ENCODE peak calls at places on chromosomes 1 and 21, in eight cellular contexts. W is body of pancreas, D is astrocyte, L is left ventricle myocardium inferior, V is GM23338, T is MM.1S, M is heart right ventricle, I is aorta. X is an unnamed sample.

GRCh38 chr1:230643887-230644286 is 1.6 kb downstream of the COG2 start:
- DNase-seq in W (no peak), D (peak), L (no peak), V (no peak), T (peak), M (no peak), I (no peak), X (no peak)

GRCh38 chr1:234875328-234875952 is 253.2 kb downstream of the TOMM20 start:
- DNase-seq in W (peak), D (no peak), L (no peak), V (no peak), T (no peak), M (no peak), I (peak), X (no peak)

GRCh38 chr1:50542362-50542761 is 119.1 kb upstream of the DMRTA2 start:
- DNase-seq in W (no peak), D (peak), L (no peak), V (no peak), T (no peak), M (no peak), I (no peak), X (no peak)

GRCh38 chr21:45481977-45482898 is 60.0 kb downstream of the SLC19A1 start:
- DNase-seq in W (no peak), D (no peak), L (no peak), V (no peak), T (no peak), M (peak), I (no peak), X (no peak)

GRCh38 chr1:223374064-223374610 is 10.2 kb upstream of the SUSD4 start:
- DNase-seq in W (no peak), D (no peak), L (no peak), V (peak), T (no peak), M (no peak), I (no peak), X (no peak)

GRCh38 chr21:45309069-45309521 is 21.4 kb upstream of the POFUT2 start:
- DNase-seq in W (peak), D (no peak), L (peak), V (peak), T (peak), M (peak), I (peak), X (no peak)

GRCh38 chr1:89659322-89660061 is 26.6 kb downstream of the LRRC8C start:
- DNase-seq in W (no peak), D (no peak), L (no peak), V (no peak), T (no peak), M (no peak), I (no peak), X (no peak)

GRCh38 chr1:166395729-166396128 is 228.9 kb upstream of the FAM78B start:
- DNase-seq in W (no peak), D (no peak), L (no peak), V (no peak), T (no peak), M (no peak), I (no peak), X (no peak)

GRCh38 chr1:93749487-93749886 is 67.8 kb upstream of the BCAR3 start:
- DNase-seq in W (no peak), D (no peak), L (no peak), V (no peak), T (no peak), M (no peak), I (no peak), X (no peak)

GRCh38 chr1:33716976-33717688 is 146.7 kb upstream of the HMGB4 start:
- DNase-seq in W (no peak), D (no peak), L (no peak), V (no peak), T (no peak), M (no peak), I (no peak), X (no peak)

GRCh38 chr1:155181371-155182051 is 7.9 kb downstream of the TRIM46 start:
- DNase-seq in W (peak), D (no peak), L (no peak), V (no peak), T (no peak), M (no peak), I (peak), X (no peak)

GRCh38 chr1:45769261-45769932 is 18.9 kb upstream of the IPP start:
- DNase-seq in W (no peak), D (peak), L (no peak), V (peak), T (no peak), M (no peak), I (no peak), X (peak)

GRCh38 chr1:40256401-40257084 is 1.5 kb upstream of the ZMPSTE24 start:
- DNase-seq in W (no peak), D (no peak), L (no peak), V (no peak), T (no peak), M (no peak), I (no peak), X (no peak)

GRCh38 chr1:26608895-26609294 is 79.3 kb downstream of the RPS6KA1 start:
- DNase-seq in W (no peak), D (no peak), L (no peak), V (no peak), T (no peak), M (no peak), I (no peak), X (no peak)

GRCh38 chr1:156693858-156694562 is 11.4 kb downstream of the CRABP2 start:
- DNase-seq in W (no peak), D (no peak), L (no peak), V (peak), T (no peak), M (no peak), I (no peak), X (no peak)

GRCh38 chr1:176560681-176561080 is 97.7 kb downstream of the PAPPA2 start:
- DNase-seq in W (peak), D (peak), L (no peak), V (no peak), T (no peak), M (no peak), I (no peak), X (no peak)

GRCh38 chr1:176557543-176558258 is 94.7 kb downstream of the PAPPA2 start:
- DNase-seq in W (peak), D (no peak), L (no peak), V (no peak), T (no peak), M (no peak), I (no peak), X (peak)

GRCh38 chr1:176555911-176556687 is 93.1 kb downstream of the PAPPA2 start:
- DNase-seq in W (no peak), D (no peak), L (no peak), V (no peak), T (no peak), M (no peak), I (no peak), X (no peak)

GRCh38 chr1:176559474-176560390 is 96.8 kb downstream of the PAPPA2 start:
- DNase-seq in W (peak), D (peak), L (no peak), V (peak), T (peak), M (no peak), I (no peak), X (no peak)
- H3K27ac ChIP-seq in W (no peak), D (no peak), L (no peak), V (no peak), T (no peak), M (no peak), I (no peak), X (no peak)

GRCh38 chr1:200665851-200666250 is 3.9 kb downstream of the DDX59 start:
- DNase-seq in W (no peak), D (peak), L (no peak), V (peak), T (no peak), M (no peak), I (no peak), X (no peak)
- H3K27ac ChIP-seq in W (no peak), D (no peak), L (peak), V (peak), T (no peak), M (peak), I (peak), X (peak)

GRCh38 chr1:44670751-44671640 is 3.3 kb downstream of the TMEM53 start:
- DNase-seq in W (peak), D (no peak), L (no peak), V (no peak), T (peak), M (no peak), I (no peak), X (no peak)

GRCh38 chr1:44673675-44674112 is 587 bp downstream of the TMEM53 start:
- DNase-seq in W (no peak), D (peak), L (no peak), V (no peak), T (no peak), M (no peak), I (no peak), X (no peak)

GRCh38 chr1:44674113-44675000 is at the start of the genes ARMH1 and TMEM53:
- DNase-seq in W (peak), D (peak), L (peak), V (peak), T (peak), M (peak), I (peak), X (peak)

GRCh38 chr1:44672956-44673674 is 1.2 kb downstream of the TMEM53 start:
- DNase-seq in W (no peak), D (no peak), L (no peak), V (no peak), T (no peak), M (no peak), I (no peak), X (no peak)

DNA sequence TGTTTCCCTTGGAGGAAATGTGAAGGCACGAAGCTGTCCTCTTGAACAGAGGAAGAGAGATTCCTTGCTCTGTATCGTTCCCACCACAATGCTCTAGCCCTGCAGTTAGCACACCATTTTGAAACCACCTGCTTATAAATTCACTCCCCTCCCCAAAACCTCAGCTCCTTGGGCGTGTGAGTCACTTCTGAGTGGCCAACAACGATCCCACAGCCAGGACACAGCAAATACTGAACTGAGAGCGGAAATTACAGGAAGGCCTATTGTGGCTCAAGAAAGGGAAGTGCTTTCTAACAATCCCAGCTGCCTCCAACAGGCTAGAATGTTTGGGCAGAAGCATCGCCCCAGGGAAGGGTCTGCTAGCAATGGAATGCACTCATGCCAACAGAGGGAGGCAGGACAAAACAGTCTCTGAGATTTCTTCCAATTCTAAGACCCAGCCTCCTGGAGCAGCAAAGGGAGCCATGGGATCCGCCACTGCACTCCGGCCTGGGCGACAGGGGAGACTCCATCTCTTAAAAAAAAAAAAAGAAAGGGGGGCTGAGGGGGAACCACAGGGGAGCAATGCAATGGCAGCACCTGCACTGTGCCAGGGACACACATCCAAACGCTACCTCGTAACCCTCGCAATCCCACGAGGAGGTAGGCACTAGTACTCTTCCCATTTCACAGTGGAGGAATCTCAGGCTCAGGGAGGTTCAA is 1.9 kb downstream of the TMEM53 start:
- DNase-seq in W (no peak), D (peak), L (no peak), V (peak), T (no peak), M (no peak), I (no peak), X (no peak)
- H3K27ac ChIP-seq in W (no peak), D (peak), L (peak), V (no peak), T (peak), M (peak), I (no peak), X (peak)

GRCh38 chr1:27656157-27656893 is 15.7 kb downstream of the IFI6 start:
- DNase-seq in W (no peak), D (peak), L (peak), V (peak), T (no peak), M (peak), I (peak), X (no peak)
- H3K27ac ChIP-seq in W (no peak), D (no peak), L (peak), V (no peak), T (no peak), M (peak), I (no peak), X (no peak)

DNA sequence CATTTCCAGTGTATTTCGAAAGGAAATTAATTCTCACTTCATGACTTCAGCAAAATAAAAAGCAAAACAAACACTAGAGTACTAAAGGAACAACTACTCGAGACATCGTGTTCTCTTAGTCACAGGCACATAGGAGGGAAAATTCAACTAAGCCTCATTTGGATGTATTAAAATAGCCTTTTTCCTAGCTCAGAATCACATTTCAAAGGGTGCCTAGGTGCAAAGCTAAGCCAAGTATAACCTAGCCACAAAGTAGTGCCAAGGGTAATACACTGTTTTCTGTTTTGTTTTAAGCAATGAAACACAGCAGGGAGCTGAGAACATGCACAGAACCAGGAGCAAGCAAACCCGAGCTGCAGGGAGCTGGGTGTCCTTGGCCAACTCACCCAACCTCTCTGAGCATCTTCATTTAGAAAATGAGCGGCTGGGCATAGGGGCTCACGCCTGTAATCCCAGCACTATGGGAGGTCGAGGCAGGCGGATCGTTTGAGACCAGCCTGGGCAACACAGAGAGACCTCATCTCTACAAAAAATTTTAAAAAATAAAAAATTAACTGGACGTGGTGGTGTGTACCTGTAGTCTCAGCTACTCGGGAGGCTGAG is 26.6 kb upstream of the ACBD6 start:
- DNase-seq in W (no peak), D (no peak), L (no peak), V (no peak), T (no peak), M (no peak), I (no peak), X (no peak)
- H3K27ac ChIP-seq in W (no peak), D (no peak), L (no peak), V (no peak), T (no peak), M (peak), I (no peak), X (no peak)

DNA sequence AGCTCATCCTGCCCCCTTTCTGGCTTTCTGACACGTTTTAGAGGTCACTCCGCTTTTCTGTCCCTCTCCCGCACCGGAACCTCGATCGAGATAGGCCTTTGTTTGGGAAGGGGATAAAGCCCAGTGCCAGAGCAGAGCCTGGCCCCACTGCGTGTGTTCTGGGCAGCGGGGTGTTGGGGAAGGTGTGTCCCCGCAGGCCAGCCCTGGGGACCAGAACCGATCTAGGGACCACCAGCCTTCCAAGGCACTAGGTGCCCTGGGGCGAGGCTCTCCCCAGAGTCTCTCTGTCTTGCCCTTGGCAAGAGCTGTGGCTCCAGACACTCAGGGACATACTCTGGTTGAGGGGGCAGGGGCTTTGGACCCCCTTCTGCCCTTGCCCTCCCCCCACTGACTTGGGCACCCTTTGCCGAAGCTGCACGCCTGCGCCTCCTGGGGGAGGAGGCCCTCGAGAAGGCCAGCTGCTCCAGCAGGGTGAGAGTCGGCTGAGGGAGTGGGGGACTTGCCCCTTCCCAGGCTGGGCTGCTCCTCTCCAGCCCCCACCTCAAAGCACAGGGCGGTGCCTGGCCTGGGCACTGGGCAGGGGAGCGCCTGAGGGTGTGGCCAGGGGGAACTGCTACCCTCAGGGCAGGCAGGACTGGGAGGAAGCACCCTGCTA is 16.4 kb downstream of the PRXL2B start:
- DNase-seq in W (no peak), D (no peak), L (no peak), V (no peak), T (no peak), M (no peak), I (peak), X (no peak)
- H3K27ac ChIP-seq in W (no peak), D (no peak), L (no peak), V (no peak), T (no peak), M (no peak), I (no peak), X (no peak)

GRCh38 chr1:15053091-15053657 is 100.4 kb upstream of the TMEM51 start:
- DNase-seq in W (no peak), D (no peak), L (no peak), V (peak), T (no peak), M (no peak), I (no peak), X (no peak)
- H3K27ac ChIP-seq in W (no peak), D (no peak), L (no peak), V (no peak), T (no peak), M (no peak), I (no peak), X (no peak)

X was measured in epithelial cell of prostate.